ENCODE peak calls at places on chromosome 10, in ten cellular contexts. P is IMR-90, D is Calu3, O is WERI-Rb-1, L is activated B cell treated with CpG ODN at 0.5 μM for 24 hours, X is WTC11, F is mucosa of descending colon, N is choroid plexus epithelial cell, J is GM20000, H is fibroblast of villous mesenchyme. B is an unnamed sample.

GRCh38 chr10:125116041-125116649 is 44.2 kb downstream of the CTBP2 start:
- DNase-seq in J (no peak), L (no peak), N (no peak), X (no peak), D (no peak), H (no peak), P (no peak), F (no peak), O (no peak), B (no peak)

GRCh38 chr10:102596506-102596971 is 47.7 kb upstream of the TRIM8 start:
- DNase-seq in N (peak), O (peak), F (peak), D (peak), X (peak), P (peak), L (no peak), H (peak), J (peak), B (peak)

GRCh38 chr10:86522385-86522855 is 828 bp upstream of the WAPL start:
- DNase-seq in N (peak), D (no peak), O (no peak), L (no peak), P (no peak), F (no peak), J (no peak), H (peak), X (no peak), B (no peak)

GRCh38 chr10:62502995-62503613 is 128.9 kb downstream of the ZNF365 start:
- DNase-seq in D (no peak), P (no peak), O (no peak), L (no peak), N (peak), X (no peak), H (peak), F (peak), J (no peak), B (no peak)

GRCh38 chr10:95319239-95319638 is 28.4 kb upstream of the PDLIM1 start:
- DNase-seq in H (peak), X (no peak), N (peak), F (no peak), L (no peak), D (no peak), O (no peak), J (no peak), P (peak), B (no peak)

GRCh38 chr10:31660301-31660700 is 268.3 kb downstream of the ARHGAP12 start:
- DNase-seq in H (peak), P (no peak), F (no peak), L (no peak), D (no peak), X (no peak), J (no peak), N (no peak), O (no peak), B (no peak)

GRCh38 chr10:122206471-122207065 is 64.5 kb upstream of the BTBD16 start:
- DNase-seq in J (no peak), N (peak), O (no peak), H (no peak), F (no peak), L (no peak), P (peak), X (no peak), D (no peak), B (no peak)

GRCh38 chr10:7956508-7956907 is 98.0 kb upstream of the GATA3 start:
- DNase-seq in J (peak), D (no peak), L (no peak), P (peak), N (peak), O (no peak), F (no peak), X (no peak), H (peak), B (no peak)

GRCh38 chr10:11284291-11285085 is 266.8 kb downstream of the CELF2 start:
- DNase-seq in X (no peak), J (no peak), F (no peak), N (no peak), H (no peak), D (no peak), L (no peak), P (no peak), O (no peak), B (no peak)

GRCh38 chr10:127440371-127440770 is 108.7 kb upstream of the NPS start:
- DNase-seq in P (no peak), D (no peak), F (no peak), X (no peak), L (no peak), H (no peak), J (no peak), N (no peak), O (no peak), B (no peak)

GRCh38 chr10:70552585-70552984 is 50.0 kb downstream of the PRF1 start:
- DNase-seq in N (no peak), X (no peak), F (no peak), J (no peak), O (no peak), H (peak), P (peak), L (no peak), D (no peak), B (no peak)

GRCh38 chr10:44439436-44439835 is 54.5 kb upstream of the CXCL12 start:
- DNase-seq in X (no peak), H (no peak), L (no peak), D (no peak), J (no peak), P (no peak), F (no peak), N (no peak), O (no peak), B (no peak)

GRCh38 chr10:43061331-43061730 is 15.5 kb upstream of the RET start:
- DNase-seq in P (no peak), X (no peak), N (no peak), J (no peak), F (no peak), O (no peak), H (no peak), L (no peak), D (no peak), B (no peak)

GRCh38 chr10:62136931-62137330 is 131.7 kb downstream of the RTKN2 start:
- DNase-seq in H (peak), F (no peak), O (no peak), N (peak), D (no peak), X (no peak), J (no peak), P (peak), L (no peak), B (no peak)

GRCh38 chr10:62025901-62026879 is 124.7 kb downstream of the ARID5B start:
- DNase-seq in F (no peak), J (no peak), D (no peak), P (peak), X (no peak), O (no peak), N (no peak), H (peak), L (no peak), B (no peak)

GRCh38 chr10:63987212-63987611 is 466.0 kb downstream of the REEP3 start:
- DNase-seq in F (no peak), N (no peak), L (no peak), O (no peak), J (no peak), X (no peak), H (no peak), D (no peak), P (no peak), B (no peak)
- TF ChIP-seq CTCF in F (no peak), N (peak), L (no peak), O (peak), J (no peak), X (no peak), H (no peak), D (peak), P (no peak), B (peak)

GRCh38 chr10:103928784-103929183 is 10.8 kb upstream of the STN1 start:
- DNase-seq in N (no peak), F (no peak), H (no peak), L (no peak), X (no peak), J (no peak), O (no peak), D (no peak), P (no peak), B (no peak)

GRCh38 chr10:103929396-103929921 is 11.5 kb upstream of the STN1 start:
- DNase-seq in F (no peak), H (no peak), J (no peak), N (peak), L (no peak), O (peak), X (no peak), D (no peak), P (no peak), B (no peak)

GRCh38 chr10:103923502-103923901 is 5.5 kb upstream of the STN1 start:
- DNase-seq in F (no peak), L (no peak), D (no peak), N (no peak), X (no peak), O (no peak), J (no peak), H (no peak), P (no peak), B (no peak)

GRCh38 chr10:103925591-103925990 is 7.6 kb upstream of the STN1 start:
- DNase-seq in N (no peak), D (no peak), H (no peak), F (no peak), P (no peak), J (no peak), X (no peak), L (no peak), O (no peak), B (no peak)

GRCh38 chr10:103926722-103927319 is 8.8 kb upstream of the STN1 start:
- DNase-seq in O (peak), P (no peak), H (no peak), X (no peak), N (no peak), L (no peak), J (no peak), F (no peak), D (no peak), B (no peak)
- TF ChIP-seq CTCF in O (peak), P (no peak), H (no peak), X (no peak), N (no peak), L (no peak), J (no peak), F (no peak), D (no peak), B (no peak)

GRCh38 chr10:46787321-46787615 is 124.0 kb upstream of the PTPN20 start:
- DNase-seq in J (peak), H (peak), D (peak), P (peak), N (peak), X (no peak), L (no peak), O (peak), F (peak), B (no peak)
- TF ChIP-seq CTCF in J (peak), H (no peak), D (no peak), P (peak), N (peak), X (no peak), L (no peak), O (no peak), F (no peak), B (no peak)

DNA sequence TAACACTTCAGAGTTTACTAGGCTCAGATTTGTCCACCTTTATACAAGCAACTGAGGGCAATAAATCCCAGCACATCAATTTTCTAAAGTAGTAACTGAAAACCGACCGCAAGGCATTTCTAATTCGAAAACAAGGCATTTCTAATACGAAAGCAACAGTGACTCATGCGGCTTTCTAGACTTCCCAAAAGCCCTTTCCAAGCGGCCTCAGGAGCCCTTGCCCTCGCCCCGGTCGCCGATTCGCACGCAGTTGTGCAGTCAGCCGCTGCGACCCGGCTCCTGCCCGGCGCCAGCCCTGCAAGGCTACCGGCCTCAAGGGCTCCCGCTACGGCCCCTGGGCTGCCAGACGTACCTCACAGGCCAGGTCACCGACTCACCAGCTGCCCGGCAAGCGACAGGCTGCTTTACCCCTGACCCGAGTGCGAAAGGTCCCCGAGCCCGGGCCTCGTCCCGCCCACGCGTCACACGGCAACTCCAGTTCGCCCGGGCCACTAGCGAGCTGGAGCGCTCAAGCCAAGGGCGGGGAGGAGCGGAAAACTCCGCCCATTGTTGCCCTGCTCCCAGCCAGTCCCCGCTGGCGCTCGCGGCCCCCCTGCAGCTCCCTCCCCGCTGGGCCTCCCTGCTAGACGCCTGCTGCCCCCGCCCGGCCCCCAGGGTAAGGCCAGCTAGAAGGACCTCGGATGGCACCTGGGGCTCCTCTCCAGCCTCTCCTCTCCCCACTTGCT is 7.3 kb downstream of the NCOA4 start:
- DNase-seq in D (peak), L (peak), J (peak), P (peak), H (peak), O (peak), N (peak), X (peak), F (peak), B (peak)
- TF ChIP-seq CTCF in D (no peak), L (no peak), J (peak), P (peak), H (peak), O (peak), N (no peak), X (no peak), F (no peak), B (no peak)

DNA sequence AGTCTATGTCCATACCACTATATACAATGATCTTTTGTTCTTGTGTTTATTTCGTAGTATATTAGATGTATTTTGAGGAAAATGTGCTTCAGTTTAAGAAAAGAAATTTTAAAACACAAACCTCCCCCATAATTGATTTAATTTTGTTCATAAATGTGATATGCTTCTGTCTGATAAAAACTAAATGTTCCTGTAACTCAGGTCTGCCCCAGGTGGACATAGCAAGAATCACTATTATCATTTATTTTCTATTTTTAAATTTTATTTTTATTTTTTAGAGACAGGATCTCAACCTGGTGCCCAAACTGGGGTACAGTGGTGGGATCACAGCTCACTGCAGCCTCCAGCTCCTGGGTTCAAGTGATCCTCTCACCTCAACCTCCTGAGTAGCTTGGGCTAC is 43.2 kb downstream of the BEND7 start:
- DNase-seq in P (no peak), H (no peak), N (peak), D (no peak), O (no peak), F (no peak), L (no peak), J (no peak), X (no peak), B (no peak)
- TF ChIP-seq CTCF in P (peak), H (peak), N (peak), D (no peak), O (no peak), F (no peak), L (no peak), J (no peak), X (no peak), B (peak)

DNA sequence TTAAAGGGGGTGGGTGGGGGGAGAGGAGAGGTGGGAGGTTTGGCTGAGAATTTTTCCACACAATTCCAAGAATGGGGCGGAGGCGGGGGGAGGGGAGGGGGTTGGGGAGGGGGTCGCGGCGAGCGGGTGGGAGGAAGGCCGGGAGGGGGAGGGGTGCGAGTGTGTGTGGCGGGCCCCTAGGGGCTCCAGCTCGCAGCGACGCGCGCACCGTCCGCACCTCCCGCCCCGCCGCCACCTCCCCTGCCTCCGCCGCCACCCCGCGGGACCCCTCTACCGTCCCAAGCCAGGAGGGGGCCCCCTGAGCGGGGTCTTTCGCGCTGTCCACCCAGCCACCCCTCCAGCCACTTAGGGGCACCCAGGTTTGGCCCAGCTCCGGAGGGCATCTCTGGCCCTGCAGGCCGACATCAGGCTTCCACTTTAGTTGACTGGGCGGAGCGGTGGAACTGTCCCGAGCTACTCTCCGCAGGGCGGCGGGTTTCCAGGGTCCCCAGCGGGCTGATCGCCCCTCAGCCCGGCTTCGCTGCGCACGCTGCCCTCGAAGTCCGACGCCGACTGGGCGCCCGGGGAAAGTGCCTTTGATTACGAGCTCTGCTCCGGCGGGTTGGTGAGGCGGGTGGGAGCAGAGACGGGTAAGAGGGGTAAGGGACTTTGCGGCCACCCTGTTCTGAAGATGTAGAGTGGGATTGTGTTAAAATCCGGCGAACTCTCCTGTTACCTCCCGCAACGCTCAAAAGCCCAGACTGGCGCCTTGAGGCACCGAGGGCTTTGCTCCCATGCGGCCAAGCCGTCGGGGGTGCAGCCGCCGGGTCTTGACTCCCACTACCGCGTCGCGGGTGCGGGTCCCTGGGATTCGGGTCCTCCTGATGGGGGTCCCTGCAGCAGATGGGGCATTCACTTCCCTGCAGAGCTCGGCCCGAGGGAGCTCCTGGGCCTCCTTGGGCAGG is 1.8 kb upstream of the VAX1 start:
- DNase-seq in D (no peak), L (no peak), X (peak), N (no peak), P (no peak), H (no peak), F (no peak), J (no peak), O (no peak), B (peak)
- TF ChIP-seq CTCF in D (no peak), L (no peak), X (no peak), N (no peak), P (no peak), H (no peak), F (no peak), J (no peak), O (no peak), B (no peak)

GRCh38 chr10:78928330-78928729 is 140.4 kb upstream of the ZMIZ1 start:
- DNase-seq in H (no peak), P (no peak), N (no peak), J (no peak), F (no peak), X (no peak), D (no peak), L (no peak), O (no peak), B (no peak)
- TF ChIP-seq CTCF in H (no peak), P (no peak), N (no peak), J (no peak), F (no peak), X (no peak), D (no peak), L (no peak), O (peak), B (no peak)

DNA sequence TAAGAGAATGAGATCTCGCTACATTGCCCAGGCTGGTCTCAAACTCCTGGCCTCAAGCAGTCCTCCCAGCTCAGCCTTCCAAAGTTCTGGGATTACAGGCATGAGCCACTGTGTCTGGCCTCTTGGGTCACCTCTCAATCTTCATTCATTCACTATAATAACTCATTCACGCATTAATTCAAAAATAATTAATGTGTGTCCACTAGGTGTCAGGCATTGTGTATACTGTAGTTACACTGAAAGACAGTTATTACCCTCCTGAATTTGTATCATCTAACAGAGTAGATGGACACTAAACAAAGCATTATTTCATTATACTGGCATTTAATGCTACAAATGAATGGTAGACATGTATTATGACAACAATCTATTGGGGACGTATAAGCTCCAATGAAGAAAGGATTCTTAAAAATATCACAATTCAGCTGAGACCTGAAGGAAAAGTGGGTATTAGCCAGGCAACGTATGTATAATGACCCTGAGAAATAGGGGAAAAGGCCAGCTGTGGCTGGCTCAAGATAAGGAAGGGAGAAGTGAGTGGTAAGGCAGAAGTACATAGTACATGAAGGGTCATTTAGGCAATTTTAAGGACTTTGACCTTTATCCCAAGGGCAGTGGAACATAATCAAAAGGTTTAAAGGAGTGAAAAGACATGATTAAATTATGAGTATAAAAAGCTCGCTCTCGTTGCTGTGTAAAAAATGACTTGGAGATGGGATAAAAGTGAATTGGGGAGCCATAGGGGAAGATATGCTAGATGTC is 150.7 kb downstream of the BTAF1 start:
- DNase-seq in J (no peak), N (peak), P (peak), F (no peak), H (no peak), O (no peak), L (no peak), X (no peak), D (no peak), B (no peak)
- TF ChIP-seq CTCF in J (no peak), N (peak), P (peak), F (no peak), H (peak), O (no peak), L (no peak), X (no peak), D (no peak), B (no peak)

GRCh38 chr10:119359025-119359424 is 151.7 kb downstream of the GRK5 start:
- DNase-seq in H (no peak), N (no peak), O (no peak), J (no peak), F (no peak), D (no peak), X (no peak), P (no peak), L (no peak), B (no peak)

GRCh38 chr10:119362122-119362521 is 154.8 kb downstream of the GRK5 start:
- DNase-seq in P (no peak), H (peak), F (peak), L (no peak), D (no peak), N (no peak), J (no peak), X (no peak), O (no peak), B (no peak)

GRCh38 chr10:119361037-119361436 is 153.7 kb downstream of the GRK5 start:
- DNase-seq in N (no peak), L (no peak), X (no peak), J (no peak), H (no peak), F (no peak), P (no peak), D (no peak), O (no peak), B (no peak)

GRCh38 chr10:119358567-119358966 is 151.2 kb downstream of the GRK5 start:
- DNase-seq in O (no peak), D (no peak), N (no peak), L (no peak), F (no peak), P (no peak), H (no peak), J (no peak), X (no peak), B (no peak)

GRCh38 chr10:119360181-119360921 is 153.0 kb downstream of the GRK5 start:
- DNase-seq in F (no peak), O (no peak), N (peak), X (no peak), J (no peak), P (no peak), D (no peak), L (no peak), H (no peak), B (no peak)
- TF ChIP-seq CTCF in F (no peak), O (no peak), N (no peak), X (no peak), J (no peak), P (no peak), D (no peak), L (no peak), H (no peak), B (no peak)